ENCODE peak calls at places on chromosomes 3 and 15, in six cellular contexts. J is dorsolateral prefrontal cortex, M is endothelial cell, P is heart left ventricle, U is cardiac fibroblast, F is PC-3. W is an unnamed sample.

GRCh38 chr3:170992854-170993253 is 33.7 kb downstream of the SLC2A2 start:
- DNase-seq in P (no peak), M (no peak), F (no peak), J (no peak), U (no peak), W (peak; percentile 58)

GRCh38 chr15:101126618-101127502 is 125.0 kb downstream of the CHSY1 start:
- DNase-seq in F (peak; percentile 14), P (no peak), J (no peak), M (no peak), U (peak; percentile 62), W (peak; percentile 89)

GRCh38 chr3:45009868-45010267 is 16.2 kb upstream of the CLEC3B start:
- DNase-seq in M (no peak), J (no peak), P (no peak), U (no peak), F (no peak), W (no peak)

GRCh38 chr15:48858401-48858800 is 19.5 kb upstream of the EID1 start:
- DNase-seq in J (no peak), U (peak; percentile 47), P (no peak), M (no peak), F (peak; percentile 56), W (peak; percentile 72)

GRCh38 chr3:105827959-105828358 is 40.9 kb downstream of the CBLB start:
- DNase-seq in P (no peak), F (peak; percentile 84), M (peak; percentile 22), U (peak; percentile 84), J (no peak), W (peak; percentile 97)

GRCh38 chr3:180640987-180641386 is 38.3 kb downstream of the CCDC39 start:
- DNase-seq in P (no peak), U (no peak), J (no peak), M (no peak), F (no peak), W (no peak)

GRCh38 chr3:118782755-118783202 is 251.9 kb downstream of the IGSF11 start:
- DNase-seq in F (peak; percentile 45), J (no peak), P (no peak), M (no peak), U (no peak), W (no peak)

GRCh38 chr15:63107895-63108546 is 13.6 kb upstream of the LACTB start:
- DNase-seq in M (no peak), P (no peak), U (peak; percentile 100), F (peak; percentile 38), J (no peak), W (peak; percentile 100)

GRCh38 chr3:129624347-129625070 is 18.0 kb upstream of the PLXND1 start:
- DNase-seq in F (no peak), M (no peak), P (peak; percentile 83), J (no peak), U (peak; percentile 58), W (no peak)

GRCh38 chr15:50531763-50532162 is 14.7 kb downstream of the USP50 start:
- DNase-seq in P (no peak), M (no peak), U (no peak), J (no peak), F (no peak), W (no peak)

GRCh38 chr15:100349321-100349695 is 7.5 kb upstream of the ADAMTS17 start:
- DNase-seq in J (no peak), P (no peak), M (no peak), U (no peak), F (no peak), W (no peak)

GRCh38 chr15:101113114-101114005 is 138.5 kb downstream of the CHSY1 start:
- DNase-seq in M (no peak), P (no peak), J (no peak), U (no peak), F (no peak), W (no peak)

GRCh38 chr3:112297714-112298113 is 3.7 kb upstream of the SLC9C1 start:
- DNase-seq in J (no peak), M (no peak), F (no peak), U (no peak), P (no peak), W (no peak)

GRCh38 chr3:195708066-195708465 is 12.7 kb upstream of the MUC20 start:
- DNase-seq in U (no peak), F (no peak), P (no peak), J (peak; percentile 26), M (no peak), W (no peak)

GRCh38 chr3:128492353-128493220 is at the start of gene GATA2:
- DNase-seq in P (no peak), J (peak; percentile 17), U (no peak), M (peak; percentile 60), F (peak; percentile 55), W (no peak)

GRCh38 chr15:55894406-55894965 is 98.9 kb downstream of the NEDD4 start:
- DNase-seq in J (no peak), U (no peak), M (no peak), P (no peak), F (no peak), W (no peak)

GRCh38 chr15:90184119-90184785 is 16.9 kb upstream of the SEMA4B start:
- DNase-seq in F (peak; percentile 81), J (peak; percentile 53), U (peak; percentile 96), P (peak; percentile 83), M (no peak), W (peak; percentile 75)

GRCh38 chr3:107216711-107217110 is 160.5 kb upstream of the CCDC54 start:
- DNase-seq in J (no peak), F (peak; percentile 91), P (no peak), M (no peak), U (peak; percentile 98), W (peak; percentile 99)

GRCh38 chr15:24886538-24886937 is 68.2 kb upstream of the SNRPN start:
- DNase-seq in M (no peak), F (no peak), U (no peak), J (no peak), P (no peak), W (no peak)

GRCh38 chr3:45253316-45253715 is 27.2 kb upstream of the TMEM158 start:
- DNase-seq in U (no peak), M (no peak), J (no peak), F (no peak), P (no peak), W (no peak)

GRCh38 chr15:62392411-62392810 is 227.3 kb upstream of the C2CD4B start:
- DNase-seq in M (peak; percentile 6), J (no peak), U (peak; percentile 27), P (no peak), F (no peak), W (peak; percentile 54)

GRCh38 chr3:52546111-52546901 is 9.9 kb downstream of the UQCC5 start:
- DNase-seq in J (no peak), U (no peak), P (no peak), M (no peak), F (no peak), W (peak; percentile 41)

GRCh38 chr3:8095724-8096123 is 405.9 kb upstream of the LMCD1 start:
- DNase-seq in J (no peak), P (no peak), M (peak; percentile 38), F (peak; percentile 14), U (no peak), W (no peak)

GRCh38 chr3:130480736-130481135 is 36.2 kb upstream of the COL6A6 start:
- DNase-seq in J (no peak), F (peak; percentile 48), U (peak; percentile 83), M (peak; percentile 28), P (no peak), W (peak; percentile 72)

DNA sequence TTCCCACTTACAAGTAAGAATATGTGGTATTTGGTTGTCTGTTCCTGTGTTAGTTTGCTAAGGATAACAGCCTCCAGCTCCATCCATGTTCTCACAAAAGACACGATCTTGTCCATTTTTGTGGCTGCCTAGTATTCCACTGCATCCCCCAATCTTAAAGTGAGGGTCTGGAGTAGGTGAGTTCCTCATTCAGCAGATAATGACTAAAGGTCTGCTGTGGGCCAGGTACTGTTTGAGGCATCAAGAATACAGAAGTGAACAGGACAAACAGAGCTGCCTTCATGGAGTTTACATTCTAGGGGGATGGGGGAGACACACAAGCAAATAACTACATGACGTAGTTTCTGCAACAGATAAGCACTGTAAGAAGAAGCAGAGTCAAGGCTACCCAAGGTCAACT is 24.3 kb downstream of the MKRN2OS start:
- DNase-seq in U (no peak), J (no peak), M (no peak), P (no peak), F (no peak), W (no peak)
- TF ChIP-seq CTCF in U (no peak), J (no peak), M (no peak), P (no peak), F (no peak), W (no peak)

DNA sequence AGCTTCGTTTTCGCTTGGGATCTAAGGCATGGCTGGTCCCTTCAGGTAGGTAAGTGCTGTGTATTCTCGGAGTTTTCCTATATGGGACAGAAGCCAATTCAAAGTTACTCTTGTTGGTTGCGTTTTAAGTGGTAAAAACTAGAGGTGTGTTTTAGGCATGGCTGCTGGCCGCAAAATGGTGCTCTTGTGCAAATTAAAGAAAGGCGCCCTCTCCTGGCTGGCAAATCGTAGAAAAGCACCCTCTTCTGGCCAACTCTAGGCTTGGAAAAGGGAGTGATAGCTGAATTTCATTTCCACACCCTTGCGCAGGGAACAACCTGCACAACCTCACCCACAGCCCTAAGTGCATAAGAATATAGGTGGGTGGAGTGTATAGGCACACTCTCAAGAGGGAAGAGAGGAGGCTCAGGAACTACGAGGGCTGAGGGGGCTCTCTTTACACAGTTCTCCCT is 23.5 kb downstream of the DRD3 start:
- DNase-seq in M (peak; percentile 51), J (no peak), P (no peak), F (peak; percentile 54), U (peak; percentile 57), W (peak; percentile 36)
- TF ChIP-seq CTCF in M (peak; percentile 43), J (peak; percentile 27), P (no peak), F (peak; percentile 89), U (peak; percentile 62), W (peak; percentile 64)

GRCh38 chr3:127406309-127407025 is 118.6 kb upstream of the PRR20G start:
- DNase-seq in P (peak; percentile 51), F (peak; percentile 36), J (peak; percentile 23), M (no peak), U (no peak), W (peak; percentile 14)
- TF ChIP-seq CTCF in P (no peak), F (peak; percentile 49), J (no peak), M (peak; percentile 49), U (peak; percentile 18), W (peak; percentile 25)

DNA sequence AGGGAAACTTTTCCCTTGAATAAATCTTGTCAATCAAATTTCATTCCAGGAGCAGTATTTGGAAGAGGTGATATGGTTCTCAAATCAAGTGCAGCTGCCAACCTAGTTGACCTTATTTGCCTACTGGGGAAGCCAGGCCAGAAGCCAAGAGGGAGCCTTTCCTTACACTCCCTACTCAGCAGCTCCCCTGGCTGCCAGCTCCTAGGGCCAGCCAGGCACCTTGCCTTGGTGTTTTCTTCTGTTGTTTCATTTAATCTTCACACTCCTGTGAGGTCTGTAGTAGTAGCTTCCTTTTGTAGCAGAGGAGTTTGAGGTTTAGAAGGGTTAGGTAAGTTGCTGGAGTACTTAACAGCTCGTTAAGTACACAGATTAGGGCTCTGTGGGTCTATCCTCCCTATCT is 22.6 kb downstream of the MKRN2OS start:
- DNase-seq in M (no peak), P (no peak), U (peak; percentile 17), F (no peak), J (no peak), W (no peak)
- TF ChIP-seq CTCF in M (no peak), P (no peak), U (no peak), F (no peak), J (no peak), W (no peak)